ENCODE peak calls at places on chromosomes 4 and X, in six cellular contexts. Y, B, M, O, Z and F are unnamed samples.

GRCh38 chrX:8358302-8358701 is 106.3 kb upstream of the VCX3B start:
- DNase-seq in Y (no peak), B (no peak), M (no peak), O (no peak), Z (no peak), F (no peak)

GRCh38 chrX:71859637-71860036 is 51.0 kb upstream of the NHSL2 start:
- DNase-seq in Y (peak; percentile 67), B (no peak), M (no peak), O (peak; percentile 45), Z (peak; percentile 4), F (peak; percentile 17)

GRCh38 chrX:147522986-147523385 is 388.7 kb upstream of the FMR1 start:
- DNase-seq in Y (no peak), B (no peak), M (no peak), O (no peak), Z (no peak), F (no peak)

GRCh38 chr4:27205994-27206393 is 345.4 kb downstream of the STIM2 start:
- DNase-seq in Y (no peak), B (no peak), M (no peak), O (peak; percentile 40), Z (no peak), F (no peak)

GRCh38 chr4:139576219-139576618 is 20.2 kb upstream of the SETD7 start:
- DNase-seq in Y (no peak), B (no peak), M (no peak), O (no peak), Z (no peak), F (no peak)

GRCh38 chrX:129540068-129540653 is at the start of gene OCRL:
- DNase-seq in Y (peak; percentile 89), B (peak; percentile 79), M (no peak), O (peak; percentile 59), Z (peak; percentile 63), F (no peak)

GRCh38 chr4:152073738-152074137 is 312.9 kb upstream of the GATB start:
- DNase-seq in Y (no peak), B (no peak), M (no peak), O (peak; percentile 13), Z (no peak), F (no peak)

GRCh38 chr4:152655272-152656129 is 24.3 kb downstream of the TMEM154 start:
- DNase-seq in Y (no peak), B (peak; percentile 73), M (no peak), O (no peak), Z (no peak), F (no peak)